ENCODE peak calls at places on chromosomes 11 and 22, in four cellular contexts. One of them, this sample, is unnamed.

GRCh38 chr11:36062796-36063380 is 119.0 kb downstream of the LDLRAD3 start:
- DNase-seq in K562: no peak
- DNase-seq in stomach: no peak
- DNase-seq in SK-N-MC: no peak
- DNase-seq in this sample: no peak

GRCh38 chr11:131042041-131042390 is 125.7 kb upstream of the SNX19 start:
- DNase-seq in SK-N-MC: no peak
- DNase-seq in stomach: no peak
- DNase-seq in K562: no peak
- DNase-seq in this sample: no peak

GRCh38 chr11:99773646-99774045 is 752.9 kb downstream of the CNTN5 start:
- DNase-seq in stomach: no peak
- DNase-seq in SK-N-MC: no peak
- DNase-seq in K562: no peak
- DNase-seq in this sample: no peak

GRCh38 chr11:73225001-73225686 is 7.1 kb downstream of the P2RY2 start:
- DNase-seq in stomach: no peak
- DNase-seq in SK-N-MC: no peak
- DNase-seq in K562: no peak
- DNase-seq in this sample: peak

GRCh38 chr11:101439488-101439887 is 144.3 kb downstream of the TRPC6 start:
- DNase-seq in K562: no peak
- DNase-seq in stomach: no peak
- DNase-seq in SK-N-MC: no peak
- DNase-seq in this sample: peak

GRCh38 chr22:44780876-44781275 is 28.5 kb downstream of the ARHGAP8 start:
- DNase-seq in stomach: no peak
- DNase-seq in SK-N-MC: no peak
- DNase-seq in K562: no peak
- DNase-seq in this sample: no peak

GRCh38 chr11:11786234-11786633 is 55.5 kb upstream of the USP47 start:
- DNase-seq in stomach: no peak
- DNase-seq in SK-N-MC: no peak
- DNase-seq in K562: no peak
- DNase-seq in this sample: no peak

GRCh38 chr22:37229012-37229804 is 14.9 kb downstream of the RAC2 start:
- DNase-seq in SK-N-MC: no peak
- DNase-seq in K562: peak
- DNase-seq in stomach: no peak
- DNase-seq in this sample: no peak

GRCh38 chr11:39113606-39114005 is 2345.8 kb downstream of the LRRC4C start:
- DNase-seq in SK-N-MC: no peak
- DNase-seq in stomach: no peak
- DNase-seq in K562: no peak
- DNase-seq in this sample: no peak

GRCh38 chr11:112961146-112961668 is at the start of gene NCAM1:
- DNase-seq in K562: peak
- DNase-seq in SK-N-MC: no peak
- DNase-seq in stomach: peak
- DNase-seq in this sample: peak

GRCh38 chr11:76677010-76677771 is 6.6 kb upstream of the LRRC32 start:
- DNase-seq in K562: no peak
- DNase-seq in stomach: no peak
- DNase-seq in SK-N-MC: no peak
- DNase-seq in this sample: no peak

GRCh38 chr22:44005524-44005923 is 18.6 kb upstream of the PARVB start:
- DNase-seq in K562: no peak
- DNase-seq in stomach: no peak
- DNase-seq in SK-N-MC: no peak
- DNase-seq in this sample: no peak

GRCh38 chr11:118870396-118871343 is 13.0 kb upstream of the CXCR5 start:
- DNase-seq in K562: no peak
- DNase-seq in stomach: no peak
- DNase-seq in SK-N-MC: no peak
- DNase-seq in this sample: peak

GRCh38 chr11:68677432-68677831 is 6.9 kb upstream of the GAL start:
- DNase-seq in stomach: no peak
- DNase-seq in SK-N-MC: no peak
- DNase-seq in K562: peak
- DNase-seq in this sample: peak

GRCh38 chr11:14423633-14424032 is 64.7 kb upstream of the RRAS2 start:
- DNase-seq in K562: no peak
- DNase-seq in stomach: no peak
- DNase-seq in SK-N-MC: no peak
- DNase-seq in this sample: no peak

GRCh38 chr11:125036933-125037332 is 26.2 kb upstream of the SLC37A2 start:
- DNase-seq in K562: no peak
- DNase-seq in SK-N-MC: no peak
- DNase-seq in stomach: no peak
- DNase-seq in this sample: no peak

GRCh38 chr11:11963842-11964773 is 44.3 kb downstream of the DKK3 start:
- DNase-seq in K562: no peak
- DNase-seq in SK-N-MC: no peak
- DNase-seq in stomach: peak
- DNase-seq in this sample: no peak

GRCh38 chr22:45968751-45969413 is 8.1 kb downstream of the WNT7B start:
- DNase-seq in stomach: no peak
- DNase-seq in K562: no peak
- DNase-seq in SK-N-MC: no peak
- DNase-seq in this sample: no peak

GRCh38 chr11:2901854-2902783 is 16.5 kb upstream of the CDKN1C start:
- DNase-seq in SK-N-MC: no peak
- DNase-seq in stomach: peak
- DNase-seq in K562: peak
- DNase-seq in this sample: peak

DNA sequence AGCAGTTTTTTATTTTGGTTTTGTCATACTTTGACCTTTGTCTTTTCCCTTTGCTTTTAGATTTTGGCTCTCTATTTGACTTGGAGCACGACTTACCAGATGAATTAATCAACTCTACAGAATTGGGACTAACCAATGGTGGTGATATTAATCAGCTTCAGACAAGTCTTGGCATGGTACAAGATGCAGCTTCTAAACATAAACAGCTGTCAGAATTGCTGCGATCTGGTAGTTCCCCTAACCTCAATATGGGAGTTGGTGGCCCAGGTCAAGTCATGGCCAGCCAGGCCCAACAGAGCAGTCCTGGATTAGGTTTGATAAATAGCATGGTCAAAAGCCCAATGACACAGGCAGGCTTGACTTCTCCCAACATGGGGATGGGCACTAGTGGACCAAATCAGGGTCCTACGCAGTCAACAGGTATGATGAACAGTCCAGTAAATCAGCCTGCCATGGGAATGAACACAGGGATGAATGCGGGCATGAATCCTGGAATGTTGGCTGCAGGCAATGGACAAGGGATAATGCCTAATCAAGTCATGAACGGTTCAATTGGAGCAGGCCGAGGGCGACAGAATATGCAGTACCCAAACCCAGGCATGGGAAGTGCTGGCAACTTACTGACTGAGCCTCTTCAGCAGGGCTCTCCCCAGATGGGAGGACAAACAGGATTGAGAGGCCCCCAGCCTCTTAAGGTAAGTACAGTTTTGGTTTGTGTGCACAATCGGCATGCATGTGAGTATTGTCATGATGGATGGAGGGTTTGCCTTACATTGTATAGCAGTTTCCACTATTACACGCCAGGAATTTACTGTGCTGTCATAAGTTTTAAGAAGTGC is 25.0 kb downstream of the EP300 start:
- DNase-seq in K562: no peak
- DNase-seq in stomach: no peak
- DNase-seq in SK-N-MC: no peak
- DNase-seq in this sample: no peak
- TF ChIP-seq POLR2AphosphoS5 in K562: no peak
- TF ChIP-seq POLR2AphosphoS5 in stomach: no peak
- TF ChIP-seq POLR2AphosphoS5 in SK-N-MC: no peak
- TF ChIP-seq POLR2AphosphoS5 in this sample: no peak

DNA sequence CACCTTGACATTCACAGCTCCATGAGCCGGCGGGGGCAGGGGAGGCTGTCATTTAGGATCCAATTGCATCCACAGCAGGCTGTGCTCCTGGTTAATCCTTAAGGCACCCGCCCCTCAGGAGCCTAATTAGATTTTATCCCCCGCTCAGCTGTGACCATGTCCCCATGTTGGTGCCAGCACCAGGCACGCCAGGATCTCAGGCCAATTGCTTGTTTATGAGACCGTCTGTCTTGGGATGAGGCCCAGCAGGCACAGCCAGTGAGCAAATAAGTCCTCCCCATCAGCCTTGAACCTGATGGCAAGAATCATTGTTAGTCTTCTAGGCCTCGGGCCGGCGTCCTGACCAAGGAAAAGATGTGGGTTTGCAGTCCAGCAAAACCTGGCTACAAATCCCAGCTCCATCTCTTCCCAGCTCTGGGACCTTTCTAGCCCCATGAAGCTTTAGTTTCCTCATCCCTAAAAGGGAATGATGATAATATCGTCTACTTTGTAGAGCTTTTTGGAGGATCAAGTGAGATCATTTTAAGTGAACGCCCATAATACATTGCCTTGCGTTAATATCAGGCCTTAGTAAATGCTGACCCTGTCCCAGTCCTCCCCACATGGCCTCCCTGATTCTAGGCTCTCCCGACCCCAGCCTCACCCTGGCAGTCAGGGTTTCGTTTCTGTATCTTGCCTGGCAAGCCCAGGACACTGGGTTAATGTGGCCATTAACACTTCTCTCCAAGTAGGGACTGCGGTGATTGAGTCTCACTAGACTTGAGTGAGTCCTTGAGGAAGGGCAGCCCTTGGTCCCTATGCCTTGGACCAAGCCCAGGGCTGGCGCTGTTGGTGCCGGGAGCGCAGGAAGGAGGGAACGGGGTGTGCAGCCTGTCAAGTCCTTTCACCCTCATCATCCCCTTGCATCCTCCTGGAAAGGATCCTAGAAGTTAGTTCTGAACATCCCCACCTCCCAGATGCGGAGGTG is 57.1 kb downstream of the TP53I11 start:
- DNase-seq in SK-N-MC: no peak
- DNase-seq in K562: no peak
- DNase-seq in stomach: no peak
- DNase-seq in this sample: no peak
- TF ChIP-seq POLR2AphosphoS5 in SK-N-MC: no peak
- TF ChIP-seq POLR2AphosphoS5 in K562: no peak
- TF ChIP-seq POLR2AphosphoS5 in stomach: peak
- TF ChIP-seq POLR2AphosphoS5 in this sample: no peak

GRCh38 chr11:7638710-7639642 is 34.3 kb downstream of the CYB5R2 start:
- DNase-seq in K562: no peak
- DNase-seq in SK-N-MC: no peak
- DNase-seq in stomach: peak
- DNase-seq in this sample: no peak

GRCh38 chr11:7643323-7643722 is 30.0 kb downstream of the CYB5R2 start:
- DNase-seq in SK-N-MC: no peak
- DNase-seq in stomach: no peak
- DNase-seq in K562: no peak
- DNase-seq in this sample: no peak

GRCh38 chr11:7639643-7640025 is 33.7 kb downstream of the CYB5R2 start:
- DNase-seq in K562: no peak
- DNase-seq in stomach: peak
- DNase-seq in SK-N-MC: no peak
- DNase-seq in this sample: no peak

GRCh38 chr11:7640826-7641225 is 32.5 kb downstream of the CYB5R2 start:
- DNase-seq in K562: no peak
- DNase-seq in SK-N-MC: no peak
- DNase-seq in stomach: no peak
- DNase-seq in this sample: no peak

DNA sequence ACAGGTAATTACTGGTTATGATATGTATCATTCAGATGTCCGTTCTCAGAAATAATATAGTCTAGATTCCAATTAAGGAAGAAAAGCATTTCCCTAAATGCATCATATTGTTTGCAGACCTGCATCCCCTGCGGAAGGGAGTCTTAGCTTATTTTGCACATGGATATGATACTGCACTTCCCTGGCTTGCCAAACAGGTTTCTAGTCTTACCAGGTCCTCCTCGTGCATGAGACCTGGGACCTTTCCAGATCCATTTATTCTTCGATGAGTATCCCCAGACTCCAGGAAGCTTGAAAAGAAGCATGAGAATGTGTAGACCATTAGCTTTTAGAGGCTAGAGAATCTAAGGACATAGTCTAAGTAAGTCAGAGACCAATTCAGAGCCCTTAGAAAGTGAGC is 30.6 kb downstream of the CYB5R2 start:
- DNase-seq in SK-N-MC: no peak
- DNase-seq in K562: no peak
- DNase-seq in stomach: no peak
- DNase-seq in this sample: no peak
- TF ChIP-seq POLR2AphosphoS5 in SK-N-MC: no peak
- TF ChIP-seq POLR2AphosphoS5 in K562: no peak
- TF ChIP-seq POLR2AphosphoS5 in stomach: no peak
- TF ChIP-seq POLR2AphosphoS5 in this sample: no peak

GRCh38 chr11:86977441-86978050 is 22.4 kb upstream of the FZD4 start:
- DNase-seq in stomach: no peak
- DNase-seq in K562: no peak
- DNase-seq in SK-N-MC: no peak
- DNase-seq in this sample: no peak
- TF ChIP-seq POLR2AphosphoS5 in stomach: no peak
- TF ChIP-seq POLR2AphosphoS5 in K562: no peak
- TF ChIP-seq POLR2AphosphoS5 in SK-N-MC: no peak
- TF ChIP-seq POLR2AphosphoS5 in this sample: no peak

This sample was measured in GM23338.